ENCODE peak calls at places on chromosomes 1 and 21, in nine cellular contexts. X, K, F, I, U, S, M, N and Z are unnamed samples.

GRCh38 chr1:203325418-203326091 is 20.2 kb downstream of the BTG2 start:
- DNase-seq in X (no peak), K (peak), F (peak), I (no peak), U (peak), S (peak), M (peak), N (no peak), Z (no peak)

GRCh38 chr1:171783816-171784530 is 2.5 kb downstream of the METTL13 start:
- DNase-seq in X (no peak), K (no peak), F (no peak), I (no peak), U (no peak), S (no peak), M (no peak), N (no peak), Z (no peak)

GRCh38 chr1:106986603-106987002 is 69.9 kb upstream of the PRMT6 start:
- DNase-seq in X (no peak), K (no peak), F (no peak), I (no peak), U (no peak), S (no peak), M (no peak), N (no peak), Z (no peak)

GRCh38 chr1:155389831-155390230 is 69.1 kb downstream of the RUSC1 start:
- DNase-seq in X (no peak), K (no peak), F (no peak), I (no peak), U (peak), S (no peak), M (no peak), N (no peak), Z (peak)

GRCh38 chr21:26177741-26178452 is 7.3 kb upstream of the APP start:
- DNase-seq in X (no peak), K (no peak), F (no peak), I (no peak), U (no peak), S (no peak), M (no peak), N (peak), Z (peak)

GRCh38 chr1:226034482-226034881 is 28.0 kb upstream of the H3-3A start:
- DNase-seq in X (peak), K (no peak), F (peak), I (no peak), U (peak), S (peak), M (peak), N (peak), Z (peak)

GRCh38 chr1:159211331-159212136 is 6.9 kb downstream of the ACKR1 start:
- DNase-seq in X (peak), K (no peak), F (peak), I (peak), U (no peak), S (peak), M (no peak), N (no peak), Z (peak)

GRCh38 chr21:38769253-38769780 is 36.4 kb upstream of the ETS2 start:
- DNase-seq in X (no peak), K (no peak), F (no peak), I (no peak), U (peak), S (no peak), M (no peak), N (peak), Z (no peak)

GRCh38 chr21:18725653-18726052 is 322.1 kb upstream of the TMPRSS15 start:
- DNase-seq in X (no peak), K (no peak), F (no peak), I (no peak), U (no peak), S (no peak), M (no peak), N (no peak), Z (no peak)

GRCh38 chr1:230797376-230798186 is 50.4 kb downstream of the CAPN9 start:
- DNase-seq in X (peak), K (peak), F (peak), I (no peak), U (peak), S (peak), M (peak), N (peak), Z (peak)

GRCh38 chr21:27831821-27832569 is 865.1 kb upstream of the ADAMTS5 start:
- DNase-seq in X (no peak), K (no peak), F (no peak), I (no peak), U (peak), S (no peak), M (no peak), N (peak), Z (no peak)

GRCh38 chr21:26637346-26637745 is 64.3 kb upstream of the CYYR1 start:
- DNase-seq in X (no peak), K (peak), F (no peak), I (no peak), U (no peak), S (no peak), M (no peak), N (peak), Z (no peak)

DNA sequence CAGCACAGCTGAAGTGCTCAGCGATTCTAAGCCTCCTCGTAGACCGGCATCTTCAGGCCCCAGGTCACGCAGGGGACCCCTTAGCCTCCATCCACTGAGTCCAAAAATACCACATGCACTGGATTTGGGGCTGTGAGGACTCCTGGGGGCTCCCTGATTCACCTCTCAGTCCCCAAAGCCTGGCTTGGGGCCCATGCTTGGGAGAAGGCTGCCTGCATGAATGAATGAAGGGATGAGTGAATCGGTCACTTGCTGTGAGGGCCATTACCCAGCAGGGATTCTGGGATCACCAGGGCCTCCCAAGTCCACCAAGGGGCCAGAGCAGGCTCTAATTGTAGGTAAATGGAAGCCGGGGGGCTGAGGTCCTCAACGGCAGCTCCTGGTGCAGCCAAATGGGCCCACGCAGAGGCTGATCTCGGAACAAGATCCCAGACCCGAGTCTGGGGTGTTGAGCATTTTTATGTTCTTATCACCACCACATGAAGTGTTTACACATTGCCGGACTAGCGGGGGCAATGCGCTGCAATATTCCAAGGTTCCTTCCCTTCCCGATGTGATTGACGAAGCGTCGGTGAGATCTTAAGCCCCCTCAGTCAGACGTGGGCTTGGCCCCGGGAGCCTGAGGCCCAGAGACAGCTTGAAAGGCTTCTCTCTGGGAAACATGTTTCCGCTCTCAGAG is 13.6 kb upstream of the ARHGEF16 start:
- DNase-seq in X (no peak), K (no peak), F (no peak), I (no peak), U (no peak), S (no peak), M (no peak), N (no peak), Z (no peak)
- H3K4me3 ChIP-seq in X (no peak), K (no peak), F (no peak), I (no peak), U (no peak), S (no peak), M (no peak), N (no peak), Z (no peak)

DNA sequence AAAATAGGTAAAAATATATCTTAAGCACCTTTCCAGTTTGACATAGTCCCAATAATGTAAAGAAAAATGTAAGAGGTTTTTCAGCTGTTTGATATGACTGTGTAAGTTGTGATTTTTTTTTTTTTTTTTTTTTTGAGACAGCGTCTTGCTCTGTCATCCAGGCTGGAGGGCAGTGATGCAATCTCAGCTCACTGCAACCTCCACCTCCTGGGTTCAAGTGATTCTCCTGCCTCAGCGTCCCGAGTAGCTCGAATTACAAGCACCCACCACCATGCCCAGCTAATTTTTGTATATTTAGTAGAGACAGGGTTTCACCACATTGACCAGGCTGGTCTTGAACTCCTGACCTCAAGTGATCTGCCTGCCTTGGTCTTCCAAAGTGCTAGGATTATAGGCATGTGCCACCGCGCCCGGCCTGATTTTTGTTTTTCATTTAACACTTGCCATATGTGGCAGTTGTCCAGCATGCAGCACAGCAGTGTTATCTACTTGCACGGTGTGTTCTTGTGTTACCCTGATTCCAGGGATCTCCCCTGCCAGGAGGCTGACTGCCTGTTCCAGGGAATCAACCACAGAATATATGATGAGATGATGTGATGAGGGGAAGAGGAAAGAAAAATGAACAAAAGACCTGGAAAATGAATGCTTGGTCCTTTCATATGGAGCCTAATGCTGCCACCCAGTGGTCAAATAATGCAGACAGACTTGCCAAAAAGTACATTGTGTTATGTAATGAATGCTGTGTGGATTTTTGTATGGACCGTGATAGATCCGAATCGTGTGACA is 79.0 kb downstream of the RAVER2 start:
- DNase-seq in X (peak), K (peak), F (peak), I (peak), U (peak), S (peak), M (peak), N (peak), Z (peak)
- TF ChIP-seq CTCF in X (peak), K (peak), F (peak), I (peak), U (peak), S (peak), M (peak), N (peak), Z (peak)

GRCh38 chr1:168752171-168752570 is 23.2 kb upstream of the DPT start:
- DNase-seq in X (no peak), K (peak), F (peak), I (no peak), U (no peak), S (no peak), M (no peak), N (no peak), Z (no peak)
- H3K4me3 ChIP-seq in X (no peak), K (no peak), F (no peak), I (no peak), U (no peak), S (no peak), M (no peak), N (no peak), Z (no peak)

GRCh38 chr1:100627018-100627716 is 89.2 kb downstream of the GPR88 start:
- DNase-seq in X (no peak), K (no peak), F (no peak), I (no peak), U (peak), S (no peak), M (no peak), N (peak), Z (peak)

GRCh38 chr1:100629391-100629790 is 90.2 kb upstream of the VCAM1 start:
- DNase-seq in X (no peak), K (no peak), F (no peak), I (no peak), U (peak), S (no peak), M (no peak), N (peak), Z (no peak)

GRCh38 chr1:100627936-100628335 is 90.0 kb downstream of the GPR88 start:
- DNase-seq in X (no peak), K (no peak), F (no peak), I (no peak), U (peak), S (no peak), M (no peak), N (peak), Z (no peak)

GRCh38 chr1:100628631-100629081 is 90.7 kb downstream of the GPR88 start:
- DNase-seq in X (no peak), K (no peak), F (no peak), I (no peak), U (peak), S (no peak), M (no peak), N (peak), Z (no peak)

GRCh38 chr1:100631015-100631521 is 88.5 kb upstream of the VCAM1 start:
- DNase-seq in X (no peak), K (no peak), F (no peak), I (no peak), U (peak), S (peak), M (no peak), N (peak), Z (peak)
- TF ChIP-seq CTCF in X (no peak), K (no peak), F (no peak), I (no peak), U (no peak), S (no peak), M (no peak), N (no peak), Z (no peak)

GRCh38 chr1:202220733-202221132 is 27.1 kb downstream of the LGR6 start:
- DNase-seq in X (no peak), K (no peak), F (no peak), I (no peak), U (no peak), S (no peak), M (no peak), N (no peak), Z (no peak)

GRCh38 chr1:202225131-202225530 is 31.5 kb downstream of the LGR6 start:
- DNase-seq in X (no peak), K (no peak), F (no peak), I (no peak), U (no peak), S (no peak), M (no peak), N (no peak), Z (no peak)

GRCh38 chr1:202224453-202224852 is 30.9 kb downstream of the LGR6 start:
- DNase-seq in X (no peak), K (no peak), F (no peak), I (no peak), U (no peak), S (no peak), M (no peak), N (no peak), Z (no peak)

GRCh38 chr1:202223110-202223834 is 29.7 kb downstream of the LGR6 start:
- DNase-seq in X (no peak), K (no peak), F (no peak), I (no peak), U (no peak), S (no peak), M (no peak), N (no peak), Z (no peak)

GRCh38 chr1:202221911-202222909 is 28.6 kb downstream of the LGR6 start:
- DNase-seq in X (no peak), K (no peak), F (no peak), I (no peak), U (no peak), S (no peak), M (no peak), N (no peak), Z (no peak)
- H3K4me3 ChIP-seq in X (no peak), K (no peak), F (no peak), I (no peak), U (no peak), S (no peak), M (no peak), N (no peak), Z (no peak)

DNA sequence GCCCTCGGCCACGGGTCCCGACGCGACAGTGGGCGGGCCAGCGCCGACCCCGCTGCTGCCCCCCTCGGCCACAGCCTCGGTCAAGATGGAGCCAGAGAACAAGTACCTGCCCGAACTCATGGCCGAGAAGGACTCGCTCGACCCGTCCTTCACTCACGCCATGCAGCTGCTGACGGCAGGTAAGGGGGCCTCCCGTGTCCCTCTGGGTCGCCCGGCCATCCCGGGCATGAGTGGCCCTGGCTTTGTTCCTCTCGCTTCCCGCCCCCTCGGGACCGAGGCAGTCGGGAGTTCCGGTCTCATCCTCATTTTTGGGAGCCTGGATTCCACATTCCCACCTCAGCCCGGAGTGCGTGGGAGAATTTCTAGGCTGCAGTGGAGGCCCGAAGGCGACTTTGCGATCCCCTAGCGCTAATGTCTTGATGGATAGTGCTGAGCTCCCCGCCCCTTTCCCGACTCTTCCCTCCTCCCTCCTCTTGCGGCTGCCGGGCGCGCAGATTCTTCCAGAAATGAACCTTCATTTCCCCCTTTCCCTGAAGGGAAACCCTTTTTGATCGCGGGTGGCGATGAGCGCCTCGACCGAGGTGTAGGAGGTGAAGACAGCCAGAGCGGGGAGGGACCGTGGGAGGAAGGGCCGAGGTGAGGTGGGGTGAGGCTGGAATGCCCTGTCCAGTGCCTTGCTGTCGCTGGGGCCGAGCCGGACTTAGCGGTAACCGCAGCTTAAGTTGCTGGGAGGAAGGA is 700 bp downstream of the KHDRBS1 start:
- DNase-seq in X (peak), K (no peak), F (peak), I (peak), U (peak), S (peak), M (peak), N (peak), Z (peak)
- TF ChIP-seq CTCF in X (peak), K (no peak), F (no peak), I (no peak), U (no peak), S (no peak), M (no peak), N (no peak), Z (no peak)

GRCh38 chr21:32426066-32426465 is 13.6 kb downstream of the EVA1C start:
- DNase-seq in X (peak), K (no peak), F (no peak), I (no peak), U (no peak), S (no peak), M (no peak), N (no peak), Z (no peak)
- H3K4me3 ChIP-seq in X (no peak), K (no peak), F (no peak), I (no peak), U (no peak), S (no peak), M (no peak), N (no peak), Z (no peak)

GRCh38 chr21:20882462-20883415 is 115.5 kb upstream of the NCAM2 start:
- DNase-seq in X (peak), K (no peak), F (peak), I (no peak), U (peak), S (peak), M (no peak), N (no peak), Z (peak)
- TF ChIP-seq CTCF in X (peak), K (peak), F (peak), I (no peak), U (peak), S (peak), M (no peak), N (no peak), Z (peak)

DNA sequence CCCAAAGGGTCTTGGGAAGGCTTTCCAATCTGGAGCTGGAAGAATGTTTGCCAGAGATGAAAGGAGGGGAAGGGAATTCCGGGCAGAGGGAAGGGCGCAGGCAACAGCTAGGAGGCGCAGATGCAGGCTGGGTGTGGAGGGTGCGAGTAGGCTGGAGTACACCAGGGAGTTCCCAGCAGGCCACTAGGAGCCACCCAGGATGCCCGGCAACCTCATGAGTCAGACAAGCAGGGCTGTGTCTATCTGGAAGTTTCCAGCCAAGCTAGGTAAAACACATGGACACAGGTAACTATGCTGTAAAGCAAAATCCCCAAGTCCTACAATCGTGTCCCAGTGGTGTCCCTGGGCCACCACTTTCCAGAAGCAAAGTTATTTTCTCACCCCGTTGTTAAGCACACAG is 998 bp upstream of the NBL1 start:
- DNase-seq in X (no peak), K (no peak), F (peak), I (peak), U (peak), S (no peak), M (no peak), N (peak), Z (peak)
- H3K4me3 ChIP-seq in X (no peak), K (no peak), F (peak), I (peak), U (peak), S (no peak), M (no peak), N (peak), Z (peak)